ENCODE peak calls at places on chromosomes 6 and 20, in six cellular contexts. One of them, this sample, is unnamed.
A peak's percentile ranks its signal among the peaks of the same experiment; 100 is the strongest.

GRCh38 chr6:21375206-21375605 is 218.3 kb upstream of the SOX4 start:
- DNase-seq in bronchial epithelial cell: no peak
- DNase-seq in GM23338: no peak
- DNase-seq in Calu3: no peak
- DNase-seq in Panc1: no peak
- DNase-seq in heart right ventricle: no peak
- DNase-seq in this sample: no peak

GRCh38 chr20:16283307-16283706 is 289.9 kb downstream of the KIF16B start:
- DNase-seq in bronchial epithelial cell: no peak
- DNase-seq in GM23338: no peak
- DNase-seq in Calu3: no peak
- DNase-seq in Panc1: no peak
- DNase-seq in heart right ventricle: no peak
- DNase-seq in this sample: no peak

GRCh38 chr6:150534514-150534913 is 65.2 kb upstream of the PLEKHG1 start:
- DNase-seq in bronchial epithelial cell: no peak
- DNase-seq in GM23338: no peak
- DNase-seq in Calu3: no peak
- DNase-seq in Panc1: no peak
- DNase-seq in heart right ventricle: no peak
- DNase-seq in this sample: no peak

GRCh38 chr20:40982415-40983145 is 46.0 kb upstream of the TOP1 start:
- DNase-seq in bronchial epithelial cell: no peak
- DNase-seq in GM23338: no peak
- DNase-seq in Calu3: no peak
- DNase-seq in Panc1: no peak
- DNase-seq in heart right ventricle: no peak
- DNase-seq in this sample: no peak

GRCh38 chr6:5305968-5306626 is 44.8 kb downstream of the FARS2 start:
- DNase-seq in bronchial epithelial cell: no peak
- DNase-seq in GM23338: no peak
- DNase-seq in Calu3: no peak
- DNase-seq in Panc1: no peak
- DNase-seq in heart right ventricle: no peak
- DNase-seq in this sample: no peak

GRCh38 chr20:1331801-1332453 is 3.0 kb upstream of the SDCBP2 start:
- DNase-seq in bronchial epithelial cell: no peak
- DNase-seq in GM23338: no peak
- DNase-seq in Calu3: no peak
- DNase-seq in Panc1: no peak
- DNase-seq in heart right ventricle: no peak
- DNase-seq in this sample: no peak

GRCh38 chr20:49885558-49886332 is 29.6 kb downstream of the SPATA2 start:
- DNase-seq in bronchial epithelial cell: no peak
- DNase-seq in GM23338: peak; percentile 34
- DNase-seq in Calu3: no peak
- DNase-seq in Panc1: no peak
- DNase-seq in heart right ventricle: no peak
- DNase-seq in this sample: no peak

GRCh38 chr6:24666097-24666615 is 543 bp downstream of the TDP2 start:
- DNase-seq in bronchial epithelial cell: peak; percentile 47
- DNase-seq in GM23338: no peak
- DNase-seq in Calu3: peak; percentile 57
- DNase-seq in Panc1: no peak
- DNase-seq in heart right ventricle: no peak
- DNase-seq in this sample: no peak

GRCh38 chr6:169989594-169989993 is 238.2 kb downstream of the ERMARD start:
- DNase-seq in bronchial epithelial cell: no peak
- DNase-seq in GM23338: no peak
- DNase-seq in Calu3: no peak
- DNase-seq in Panc1: no peak
- DNase-seq in heart right ventricle: no peak
- DNase-seq in this sample: no peak

GRCh38 chr20:45445805-45446562 is 23.6 kb upstream of the WFDC2 start:
- DNase-seq in bronchial epithelial cell: no peak
- DNase-seq in GM23338: peak; percentile 75
- DNase-seq in Calu3: peak; percentile 84
- DNase-seq in Panc1: peak; percentile 42
- DNase-seq in heart right ventricle: no peak
- DNase-seq in this sample: peak; percentile 66

GRCh38 chr6:169902604-169903003 is 151.2 kb downstream of the ERMARD start:
- DNase-seq in bronchial epithelial cell: no peak
- DNase-seq in GM23338: no peak
- DNase-seq in Calu3: no peak
- DNase-seq in Panc1: no peak
- DNase-seq in heart right ventricle: no peak
- DNase-seq in this sample: no peak

GRCh38 chr6:7110092-7110792 is 2.5 kb downstream of the RREB1 start:
- DNase-seq in bronchial epithelial cell: no peak
- DNase-seq in GM23338: peak; percentile 44
- DNase-seq in Calu3: no peak
- DNase-seq in Panc1: no peak
- DNase-seq in heart right ventricle: no peak
- DNase-seq in this sample: no peak

GRCh38 chr6:134875367-134875766 is 74.5 kb downstream of the ALDH8A1 start:
- DNase-seq in bronchial epithelial cell: no peak
- DNase-seq in GM23338: no peak
- DNase-seq in Calu3: no peak
- DNase-seq in Panc1: no peak
- DNase-seq in heart right ventricle: no peak
- DNase-seq in this sample: no peak

GRCh38 chr6:154399097-154399496 is 42.5 kb upstream of the IPCEF1 start:
- DNase-seq in bronchial epithelial cell: peak; percentile 60
- DNase-seq in GM23338: no peak
- DNase-seq in Calu3: no peak
- DNase-seq in Panc1: no peak
- DNase-seq in heart right ventricle: no peak
- DNase-seq in this sample: no peak

GRCh38 chr20:37081717-37082289 is 14.0 kb downstream of the RBL1 start:
- DNase-seq in bronchial epithelial cell: no peak
- DNase-seq in GM23338: peak; percentile 29
- DNase-seq in Calu3: no peak
- DNase-seq in Panc1: no peak
- DNase-seq in heart right ventricle: no peak
- DNase-seq in this sample: peak; percentile 6
- TF ChIP-seq CTCF in bronchial epithelial cell: peak; percentile 21
- TF ChIP-seq CTCF in GM23338: peak; percentile 62
- TF ChIP-seq CTCF in Calu3: peak; percentile 33
- TF ChIP-seq CTCF in Panc1: no peak
- TF ChIP-seq CTCF in heart right ventricle: no peak
- TF ChIP-seq CTCF in this sample: peak; percentile 48

GRCh38 chr20:62845416-62845815 is 16.2 kb downstream of the TCFL5 start:
- DNase-seq in bronchial epithelial cell: no peak
- DNase-seq in GM23338: no peak
- DNase-seq in Calu3: no peak
- DNase-seq in Panc1: no peak
- DNase-seq in heart right ventricle: no peak
- DNase-seq in this sample: no peak
- TF ChIP-seq CTCF in bronchial epithelial cell: no peak
- TF ChIP-seq CTCF in GM23338: no peak
- TF ChIP-seq CTCF in Calu3: no peak
- TF ChIP-seq CTCF in Panc1: no peak
- TF ChIP-seq CTCF in heart right ventricle: no peak
- TF ChIP-seq CTCF in this sample: no peak

GRCh38 chr6:90502866-90503407 is 83.9 kb downstream of the MAP3K7 start:
- DNase-seq in bronchial epithelial cell: no peak
- DNase-seq in GM23338: peak; percentile 77
- DNase-seq in Calu3: no peak
- DNase-seq in Panc1: no peak
- DNase-seq in heart right ventricle: no peak
- DNase-seq in this sample: no peak

DNA sequence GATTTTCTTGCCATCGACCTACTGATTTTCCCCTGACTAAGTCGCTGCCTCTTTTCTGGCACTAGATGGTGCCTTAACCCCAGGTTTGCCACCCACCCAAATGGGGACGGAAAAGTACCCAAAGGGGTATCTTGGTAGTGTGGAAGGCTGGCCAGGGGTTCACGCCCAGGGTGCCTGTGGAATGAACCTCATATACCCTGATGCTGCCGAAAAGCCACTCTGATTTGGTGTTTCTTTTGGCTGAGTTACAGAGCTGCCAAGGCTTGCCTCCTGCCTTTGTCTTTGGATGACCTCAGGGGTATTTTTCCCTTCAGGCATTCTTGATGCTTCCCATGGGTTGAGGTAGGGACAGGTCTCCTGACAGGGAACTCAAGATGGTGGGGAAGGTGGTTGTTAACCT is 78.1 kb downstream of the MAP3K7 start:
- DNase-seq in bronchial epithelial cell: no peak
- DNase-seq in GM23338: peak; percentile 75
- DNase-seq in Calu3: no peak
- DNase-seq in Panc1: no peak
- DNase-seq in heart right ventricle: no peak
- DNase-seq in this sample: no peak
- TF ChIP-seq CTCF in bronchial epithelial cell: no peak
- TF ChIP-seq CTCF in GM23338: peak; percentile 74
- TF ChIP-seq CTCF in Calu3: no peak
- TF ChIP-seq CTCF in Panc1: peak; percentile 35
- TF ChIP-seq CTCF in heart right ventricle: no peak
- TF ChIP-seq CTCF in this sample: no peak

GRCh38 chr20:13006825-13007224 is 1.9 kb upstream of the SPTLC3 start:
- DNase-seq in bronchial epithelial cell: peak; percentile 91
- DNase-seq in GM23338: no peak
- DNase-seq in Calu3: no peak
- DNase-seq in Panc1: no peak
- DNase-seq in heart right ventricle: no peak
- DNase-seq in this sample: no peak

GRCh38 chr20:13012886-13013285 is 4.1 kb downstream of the SPTLC3 start:
- DNase-seq in bronchial epithelial cell: no peak
- DNase-seq in GM23338: peak; percentile 50
- DNase-seq in Calu3: no peak
- DNase-seq in Panc1: no peak
- DNase-seq in heart right ventricle: no peak
- DNase-seq in this sample: no peak

GRCh38 chr20:13009682-13010406 is 1.1 kb downstream of the SPTLC3 start:
- DNase-seq in bronchial epithelial cell: peak; percentile 84
- DNase-seq in GM23338: no peak
- DNase-seq in Calu3: peak; percentile 8
- DNase-seq in Panc1: peak; percentile 10
- DNase-seq in heart right ventricle: peak; percentile 69
- DNase-seq in this sample: no peak

GRCh38 chr20:13007596-13007995 is 1.2 kb upstream of the SPTLC3 start:
- DNase-seq in bronchial epithelial cell: no peak
- DNase-seq in GM23338: no peak
- DNase-seq in Calu3: no peak
- DNase-seq in Panc1: no peak
- DNase-seq in heart right ventricle: no peak
- DNase-seq in this sample: no peak

GRCh38 chr20:13008761-13009681 is at the start of gene SPTLC3:
- DNase-seq in bronchial epithelial cell: peak; percentile 58
- DNase-seq in GM23338: peak; percentile 53
- DNase-seq in Calu3: peak; percentile 39
- DNase-seq in Panc1: no peak
- DNase-seq in heart right ventricle: peak; percentile 44
- DNase-seq in this sample: no peak
- TF ChIP-seq CTCF in bronchial epithelial cell: no peak
- TF ChIP-seq CTCF in GM23338: peak; percentile 35
- TF ChIP-seq CTCF in Calu3: no peak
- TF ChIP-seq CTCF in Panc1: no peak
- TF ChIP-seq CTCF in heart right ventricle: no peak
- TF ChIP-seq CTCF in this sample: no peak

DNA sequence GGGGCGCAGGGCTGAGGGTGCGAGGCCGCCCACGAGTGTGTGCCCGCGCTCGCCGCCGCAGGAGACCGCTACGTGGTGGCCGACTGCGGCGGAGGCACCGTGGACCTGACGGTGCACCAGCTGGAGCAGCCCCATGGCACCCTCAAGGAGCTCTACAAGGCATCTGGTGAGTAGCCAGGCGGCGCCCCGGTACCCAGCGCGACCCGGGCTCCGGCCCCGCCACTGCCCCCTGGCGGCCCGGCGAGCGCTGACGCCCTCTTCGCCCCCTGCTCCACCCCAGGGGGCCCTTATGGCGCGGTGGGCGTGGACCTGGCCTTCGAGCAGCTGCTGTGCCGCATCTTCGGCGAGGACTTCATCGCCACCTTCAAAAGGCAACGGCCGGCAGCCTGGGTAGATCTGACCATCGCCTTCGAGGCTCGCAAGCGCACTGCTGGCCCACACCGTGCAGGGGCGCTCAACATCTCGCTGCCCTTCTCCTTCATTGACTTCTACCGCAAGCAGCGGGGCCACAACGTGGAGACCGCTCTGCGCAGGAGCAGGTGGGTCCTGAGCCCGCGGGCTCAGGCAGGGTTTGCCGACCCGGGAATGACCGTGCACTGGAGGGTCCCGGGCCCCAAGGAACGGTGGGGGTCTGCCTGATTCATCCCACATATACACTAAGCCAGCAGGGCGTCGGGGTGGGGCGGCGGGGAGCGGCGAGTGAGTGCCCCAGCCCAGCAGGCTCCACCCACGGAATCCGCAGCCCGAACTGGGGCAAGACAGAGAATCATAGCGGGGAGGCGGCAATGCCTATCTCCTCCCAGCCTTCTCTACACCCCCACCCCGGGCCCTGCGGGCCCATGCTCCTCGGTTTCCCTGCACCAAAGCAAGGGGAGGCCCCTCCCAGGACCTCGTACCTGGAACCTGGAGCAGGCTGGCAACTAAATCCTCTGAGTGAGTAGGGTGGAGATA is 17.5 kb downstream of the HSPA12B start:
- DNase-seq in bronchial epithelial cell: no peak
- DNase-seq in GM23338: peak; percentile 87
- DNase-seq in Calu3: peak; percentile 29
- DNase-seq in Panc1: no peak
- DNase-seq in heart right ventricle: no peak
- DNase-seq in this sample: peak; percentile 68
- TF ChIP-seq CTCF in bronchial epithelial cell: peak; percentile 81
- TF ChIP-seq CTCF in GM23338: peak; percentile 79
- TF ChIP-seq CTCF in Calu3: peak; percentile 67
- TF ChIP-seq CTCF in Panc1: peak; percentile 98
- TF ChIP-seq CTCF in heart right ventricle: peak; percentile 63
- TF ChIP-seq CTCF in this sample: peak; percentile 86

DNA sequence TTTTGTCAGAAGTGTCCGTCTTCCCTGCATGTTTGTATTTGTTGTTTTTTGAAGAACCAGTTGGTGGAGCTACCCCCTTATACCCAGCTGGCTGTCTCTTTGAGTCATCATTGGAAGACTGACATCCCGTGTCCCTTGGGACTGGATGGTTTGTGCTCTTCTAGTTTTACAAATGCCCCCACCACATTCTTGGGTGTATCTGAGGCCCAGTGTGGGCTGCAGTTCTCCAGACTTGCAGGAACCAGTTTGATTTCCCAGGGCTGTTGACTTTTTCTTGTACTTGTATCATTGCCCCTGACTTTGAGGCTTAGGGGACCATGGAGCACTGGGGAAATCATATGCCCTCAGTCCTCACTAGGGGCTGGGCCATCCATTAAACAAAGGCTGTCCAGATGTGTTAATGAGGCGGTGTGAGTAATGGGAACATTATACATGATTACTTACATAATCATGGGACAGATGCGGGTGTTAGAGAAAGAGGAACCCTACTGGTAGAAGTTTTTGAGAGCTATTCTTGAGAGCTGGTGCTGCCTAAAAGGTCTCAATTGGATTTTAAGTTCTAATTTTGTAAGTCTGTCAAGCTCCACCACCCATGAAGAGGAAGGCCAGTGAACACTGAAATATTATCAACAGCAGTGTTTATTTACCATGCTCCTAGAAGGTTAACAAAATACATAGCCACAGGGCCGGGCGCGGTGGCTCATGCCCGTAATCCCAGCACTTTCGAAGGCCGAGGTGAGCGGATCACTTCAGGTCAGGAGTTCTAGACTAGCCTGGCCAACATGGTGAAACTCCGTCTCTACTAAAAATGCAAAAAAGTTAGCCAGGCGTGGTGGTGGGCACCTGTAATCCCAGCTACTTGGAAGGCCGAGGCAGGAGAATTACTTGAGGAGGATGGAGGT is 8.5 kb downstream of the JARID2 start:
- DNase-seq in bronchial epithelial cell: peak; percentile 39
- DNase-seq in GM23338: no peak
- DNase-seq in Calu3: no peak
- DNase-seq in Panc1: no peak
- DNase-seq in heart right ventricle: no peak
- DNase-seq in this sample: no peak
- TF ChIP-seq CTCF in bronchial epithelial cell: peak; percentile 21
- TF ChIP-seq CTCF in GM23338: no peak
- TF ChIP-seq CTCF in Calu3: no peak
- TF ChIP-seq CTCF in Panc1: peak; percentile 34
- TF ChIP-seq CTCF in heart right ventricle: no peak
- TF ChIP-seq CTCF in this sample: no peak

This sample was measured in neural crest cell.